ENCODE peak calls at places on chromosomes 4 and X, in nine cellular contexts. X is kidney tubule cell; S is Right ventricle myocardium superior; E is KBM-7; H is activated CD4-positive, alpha-beta T cell treated with anti-CD3 and anti-CD28 coated beads, Interleukin-2, amount 50 U/mL, for 1 hour; W is fibroblast of mammary gland; R is Daoy; J is activated effector memory CD4-positive, alpha-beta T cell treated with anti-CD3 and anti-CD28 coated beads, Interleukin-2, amount 50 U/mL, for 16 hours; Q is SW480. N is an unnamed sample.

GRCh38 chr4:176309772-176310171 is 10.0 kb upstream of the SPCS3 start:
- DNase-seq in X (peak; percentile 28), S (no peak), E (no peak), H (no peak), W (peak; percentile 23), R (peak; percentile 9), J (no peak), Q (no peak), N (no peak)

GRCh38 chr4:106046083-106046482 is 150.8 kb downstream of the NPNT start:
- DNase-seq in X (no peak), S (no peak), E (no peak), H (no peak), W (no peak), R (no peak), J (no peak), Q (no peak), N (no peak)

GRCh38 chr4:10106421-10107039 is 10.1 kb downstream of the WDR1 start:
- DNase-seq in X (peak; percentile 96), S (peak; percentile 75), E (no peak), H (peak; percentile 67), W (peak; percentile 97), R (peak; percentile 96), J (peak; percentile 90), Q (peak; percentile 59), N (no peak)

GRCh38 chr4:48564151-48564550 is 74.1 kb downstream of the ZAR1 start:
- DNase-seq in X (no peak), S (no peak), E (no peak), H (no peak), W (no peak), R (no peak), J (no peak), Q (no peak), N (no peak)

GRCh38 chr4:57193996-57194675 is 84.0 kb upstream of the IGFBP7 start:
- DNase-seq in X (peak; percentile 20), S (no peak), E (no peak), H (no peak), W (no peak), R (no peak), J (no peak), Q (no peak), N (no peak)

GRCh38 chr4:2043396-2044118 is 15.6 kb upstream of the NAT8L start:
- DNase-seq in X (no peak), S (no peak), E (no peak), H (no peak), W (no peak), R (no peak), J (no peak), Q (no peak), N (no peak)

GRCh38 chr4:10951306-10951705 is 266.7 kb upstream of the CLNK start:
- DNase-seq in X (no peak), S (no peak), E (no peak), H (no peak), W (no peak), R (no peak), J (no peak), Q (no peak), N (no peak)

GRCh38 chr4:186845137-186845842 is 121.6 kb upstream of the FAT1 start:
- DNase-seq in X (peak; percentile 85), S (no peak), E (peak; percentile 89), H (no peak), W (peak; percentile 82), R (peak; percentile 56), J (no peak), Q (peak; percentile 54), N (peak; percentile 77)

GRCh38 chrX:12137982-12138365 is 299 bp upstream of the FRMPD4 start:
- DNase-seq in X (no peak), S (no peak), E (no peak), H (no peak), W (no peak), R (no peak), J (no peak), Q (no peak), N (no peak)

GRCh38 chr4:125849869-125850268 is 535.1 kb downstream of the FAT4 start:
- DNase-seq in X (no peak), S (no peak), E (no peak), H (no peak), W (peak; percentile 58), R (no peak), J (no peak), Q (no peak), N (no peak)

GRCh38 chrX:136662104-136662503 is 14.1 kb downstream of the CD40LG start:
- DNase-seq in X (no peak), S (no peak), E (no peak), H (no peak), W (no peak), R (no peak), J (no peak), Q (no peak), N (no peak)

GRCh38 chr4:106240699-106241098 is 75.3 kb downstream of the TBCK start:
- DNase-seq in X (no peak), S (no peak), E (no peak), H (no peak), W (no peak), R (no peak), J (no peak), Q (no peak), N (no peak)

GRCh38 chr4:144580421-144580820 is 65.5 kb upstream of the HHIP start:
- DNase-seq in X (no peak), S (no peak), E (no peak), H (no peak), W (no peak), R (no peak), J (no peak), Q (no peak), N (no peak)

GRCh38 chr4:62320612-62321011 is 1120.5 kb downstream of the ADGRL3 start:
- DNase-seq in X (no peak), S (no peak), E (no peak), H (no peak), W (no peak), R (no peak), J (no peak), Q (no peak), N (no peak)

GRCh38 chrX:110671068-110671803 is 124.4 kb downstream of the CHRDL1 start:
- DNase-seq in X (peak; percentile 17), S (no peak), E (peak; percentile 76), H (no peak), W (peak; percentile 52), R (no peak), J (no peak), Q (peak; percentile 47), N (no peak)

GRCh38 chr4:174136013-174136412 is 147.5 kb downstream of the FBXO8 start:
- DNase-seq in X (no peak), S (no peak), E (no peak), H (no peak), W (peak; percentile 28), R (no peak), J (no peak), Q (no peak), N (no peak)

GRCh38 chr4:48642421-48643144 is 137.5 kb downstream of the FRYL start:
- DNase-seq in X (no peak), S (no peak), E (no peak), H (no peak), W (peak; percentile 26), R (no peak), J (no peak), Q (no peak), N (no peak)

GRCh38 chr4:27008693-27009092 is 148.1 kb downstream of the STIM2 start:
- DNase-seq in X (no peak), S (no peak), E (no peak), H (no peak), W (peak; percentile 52), R (no peak), J (no peak), Q (no peak), N (no peak)

GRCh38 chr4:26433556-26433955 is 56.7 kb downstream of the CCKAR start:
- DNase-seq in X (no peak), S (no peak), E (no peak), H (no peak), W (no peak), R (no peak), J (no peak), Q (no peak), N (no peak)

GRCh38 chr4:85728471-85728870 is 253.5 kb downstream of the ARHGAP24 start:
- DNase-seq in X (no peak), S (no peak), E (no peak), H (no peak), W (no peak), R (no peak), J (no peak), Q (no peak), N (no peak)

GRCh38 chrX:17601816-17602215 is 135.5 kb upstream of the SCML1 start:
- DNase-seq in X (no peak), S (no peak), E (no peak), H (no peak), W (no peak), R (no peak), J (no peak), Q (no peak), N (no peak)

GRCh38 chrX:68827848-68828562 is 816 bp upstream of the EFNB1 start:
- DNase-seq in X (peak; percentile 79), S (peak; percentile 90), E (peak; percentile 88), H (peak; percentile 73), W (peak; percentile 79), R (peak; percentile 77), J (peak; percentile 91), Q (peak; percentile 73), N (peak; percentile 90)

GRCh38 chrX:153600032-153600373 is 1.1 kb upstream of the CCNQ start:
- DNase-seq in X (no peak), S (no peak), E (peak; percentile 37), H (no peak), W (no peak), R (no peak), J (peak; percentile 64), Q (no peak), N (peak; percentile 30)

GRCh38 chrX:45716747-45717146 is 516.1 kb upstream of the DIPK2B start:
- DNase-seq in X (no peak), S (no peak), E (peak; percentile 16), H (no peak), W (no peak), R (no peak), J (no peak), Q (no peak), N (no peak)

GRCh38 chr4:140906984-140907962 is 151.1 kb upstream of the TBC1D9 start:
- DNase-seq in X (no peak), S (no peak), E (no peak), H (no peak), W (no peak), R (no peak), J (no peak), Q (no peak), N (no peak)

GRCh38 chr4:22220965-22221364 is 272.4 kb upstream of the KCNIP4 start:
- DNase-seq in X (no peak), S (no peak), E (no peak), H (no peak), W (no peak), R (no peak), J (no peak), Q (no peak), N (no peak)

GRCh38 chr4:43757147-43757546 is 691.5 kb downstream of the KCTD8 start:
- DNase-seq in X (peak; percentile 46), S (no peak), E (no peak), H (no peak), W (no peak), R (no peak), J (no peak), Q (no peak), N (no peak)